ENCODE peak calls at places on chromosomes 6 and 20, in six cellular contexts. A is A549; V is H1; E is naive thymus-derived CD4-positive, alpha-beta T cell; Q is ovary; W is cardiac muscle cell. L is an unnamed sample. For H3K4me1, the result is how much of the 10 kb centered on the place peaks cover.

GRCh38 chr6:33018904-33019303 is 9.5 kb upstream of the HLA-DOA start:
- DNase-seq in A (no peak), V (no peak), E (no peak), Q (peak), W (peak), L (no peak)

GRCh38 chr20:50819344-50819743 is 24.5 kb downstream of the BCAS4 start:
- DNase-seq in A (no peak), V (no peak), E (no peak), Q (no peak), W (no peak), L (no peak)

GRCh38 chr6:97497713-97498331 is 214.8 kb upstream of the MMS22L start:
- DNase-seq in A (peak), V (peak), E (peak), Q (peak), W (peak), L (peak)

GRCh38 chr6:21078497-21078896 is 515.1 kb upstream of the SOX4 start:
- DNase-seq in A (no peak), V (no peak), E (no peak), Q (no peak), W (no peak), L (no peak)

GRCh38 chr6:33746651-33747100 is at the start of gene IP6K3:
- DNase-seq in A (no peak), V (no peak), E (no peak), Q (no peak), W (no peak), L (no peak)

GRCh38 chr6:111712398-111712797 is 106.7 kb upstream of the TRAF3IP2 start:
- DNase-seq in A (no peak), V (no peak), E (peak), Q (no peak), W (peak), L (no peak)

GRCh38 chr6:127520061-127520460 is 926 bp upstream of the MTCL3 start:
- DNase-seq in A (no peak), V (no peak), E (no peak), Q (no peak), W (peak), L (no peak)

GRCh38 chr6:4296552-4296951 is 161.2 kb upstream of the ECI2 start:
- DNase-seq in A (no peak), V (no peak), E (no peak), Q (no peak), W (no peak), L (no peak)

GRCh38 chr20:1503564-1504227 is 12.5 kb upstream of the SIRPB2 start:
- DNase-seq in A (peak), V (peak), E (peak), Q (no peak), W (peak), L (peak)

GRCh38 chr20:45538209-45538798 is 978 bp downstream of the WFDC6 start:
- DNase-seq in A (no peak), V (peak), E (no peak), Q (no peak), W (no peak), L (peak)

GRCh38 chr6:132763269-132763668 is 5.6 kb upstream of the VNN2 start:
- DNase-seq in A (no peak), V (no peak), E (peak), Q (no peak), W (peak), L (no peak)
- H3K27ac ChIP-seq in A (no peak), V (no peak), E (peak), Q (no peak), W (no peak), L (no peak)

GRCh38 chr6:109349419-109349987 is 32.8 kb downstream of the CD164 start:
- DNase-seq in A (peak), V (peak), E (no peak), Q (peak), W (peak), L (no peak)
- H3K4me1 ChIP-seq in A (under half), V (under half), E (under half), Q (under half), W (under half), L (under half)

GRCh38 chr20:10314198-10314597 is 95.6 kb downstream of the SNAP25 start:
- DNase-seq in A (no peak), V (no peak), E (no peak), Q (no peak), W (peak), L (no peak)

GRCh38 chr20:10315138-10315537 is 96.5 kb downstream of the SNAP25 start:
- DNase-seq in A (no peak), V (no peak), E (no peak), Q (no peak), W (no peak), L (no peak)

GRCh38 chr20:10312111-10312510 is 93.5 kb downstream of the SNAP25 start:
- DNase-seq in A (no peak), V (no peak), E (no peak), Q (no peak), W (no peak), L (no peak)

GRCh38 chr20:10313215-10313614 is 94.6 kb downstream of the SNAP25 start:
- DNase-seq in A (no peak), V (no peak), E (no peak), Q (no peak), W (peak), L (no peak)

DNA sequence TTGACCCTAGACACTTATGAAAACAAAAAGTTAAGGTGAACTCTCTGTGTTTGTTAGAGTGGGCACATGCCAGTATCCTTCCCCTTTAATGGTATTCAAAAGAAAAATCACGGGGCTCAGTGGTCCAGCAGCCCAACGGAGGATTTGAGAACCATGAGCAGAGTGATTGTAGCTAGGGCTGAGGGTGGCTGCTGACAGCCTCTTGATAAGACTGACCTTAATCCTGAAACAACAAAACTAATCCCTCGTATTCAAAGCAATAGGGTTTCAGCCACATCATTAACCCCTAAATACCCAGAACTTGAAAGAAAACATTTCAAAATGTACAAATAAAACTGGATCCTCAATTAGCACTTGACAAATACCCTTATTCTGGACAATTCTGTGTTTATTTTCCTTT is 95.1 kb downstream of the SNAP25 start:
- DNase-seq in A (no peak), V (no peak), E (no peak), Q (no peak), W (peak), L (no peak)
- H3K27ac ChIP-seq in A (peak), V (no peak), E (no peak), Q (no peak), W (peak), L (no peak)

DNA sequence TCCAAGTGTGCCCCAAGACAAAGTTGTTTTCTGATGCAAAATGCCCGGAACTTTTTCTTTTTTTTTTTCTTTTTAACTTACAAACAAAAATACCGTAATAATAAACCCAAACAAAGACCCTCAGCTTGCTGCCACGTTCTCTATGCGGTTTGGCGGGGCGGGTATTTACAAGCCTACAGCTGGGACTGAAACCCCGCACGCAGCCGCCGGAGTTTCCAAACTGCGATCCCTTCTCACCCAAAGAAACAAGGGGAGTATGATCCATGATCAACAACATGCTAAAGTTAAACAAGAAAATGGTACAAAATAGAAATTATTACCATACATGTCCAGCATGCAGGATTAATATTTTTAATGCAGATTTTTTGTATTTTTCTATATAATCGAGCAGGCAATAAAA is 2.1 kb downstream of the MAFB start:
- DNase-seq in A (no peak), V (no peak), E (no peak), Q (no peak), W (no peak), L (no peak)
- H3K4me1 ChIP-seq in A (under half), V (under half), E (under half), Q (under half), W (under half), L (under half)

DNA sequence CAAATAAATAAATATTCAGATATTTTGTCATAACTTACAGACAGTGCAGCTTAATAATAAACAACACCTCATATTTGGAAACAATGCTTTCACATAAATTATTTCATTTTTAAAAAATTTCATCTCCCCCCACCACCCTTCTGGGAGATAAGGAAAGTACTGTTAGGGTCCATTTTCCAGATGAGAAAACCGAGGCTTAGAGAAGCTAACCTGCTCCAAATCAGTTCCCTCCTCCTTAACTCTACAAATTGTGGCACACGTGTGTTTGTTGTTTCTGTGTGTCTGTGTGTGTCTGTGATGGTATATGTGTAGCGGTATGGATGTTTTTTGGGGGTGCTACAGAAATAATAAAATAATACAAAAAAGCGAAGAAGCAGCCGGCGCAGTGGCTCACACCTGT is 54.2 kb upstream of the NAA20 start:
- DNase-seq in A (no peak), V (no peak), E (no peak), Q (no peak), W (no peak), L (no peak)
- H3K27ac ChIP-seq in A (no peak), V (no peak), E (no peak), Q (no peak), W (no peak), L (no peak)

DNA sequence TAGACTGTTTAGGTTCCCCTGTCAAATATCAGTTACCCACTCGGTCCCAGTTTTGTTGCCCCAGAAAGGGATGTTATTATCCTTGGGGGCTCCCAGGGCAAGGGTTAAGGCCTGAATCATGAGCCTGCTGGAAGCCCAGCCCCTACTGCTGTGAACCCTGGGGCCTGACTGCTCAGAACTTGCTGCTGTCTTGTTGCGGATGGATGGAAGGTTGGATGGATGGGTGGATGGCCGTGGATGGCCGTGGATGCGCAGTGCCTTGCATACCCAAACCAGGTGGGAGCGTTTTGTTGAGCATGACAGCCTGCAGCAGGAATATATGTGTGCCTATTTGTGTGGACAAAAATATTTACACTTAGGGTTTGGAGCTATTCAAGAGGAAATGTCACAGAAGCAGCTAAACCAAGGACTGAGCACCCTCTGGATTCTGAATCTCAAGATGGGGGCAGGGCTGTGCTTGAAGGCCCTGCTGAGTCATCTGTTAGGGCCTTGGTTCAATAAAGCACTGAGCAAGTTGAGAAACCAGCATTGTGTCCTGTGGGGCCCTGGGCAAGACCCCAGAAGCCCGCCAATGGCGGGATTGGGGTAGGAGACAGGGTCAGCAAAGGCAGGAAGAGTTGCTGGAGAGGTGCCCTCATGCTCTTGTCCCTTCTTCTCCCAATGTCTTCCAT is 9.6 kb downstream of the CDC25B start:
- DNase-seq in A (no peak), V (no peak), E (no peak), Q (no peak), W (peak), L (no peak)
- H3K4me1 ChIP-seq in A (half or more), V (under half), E (under half), Q (under half), W (under half), L (under half)

GRCh38 chr20:49664914-49665313 is 48.8 kb downstream of the B4GALT5 start:
- DNase-seq in A (no peak), V (no peak), E (no peak), Q (no peak), W (no peak), L (no peak)
- H3K27ac ChIP-seq in A (no peak), V (no peak), E (no peak), Q (no peak), W (no peak), L (no peak)

DNA sequence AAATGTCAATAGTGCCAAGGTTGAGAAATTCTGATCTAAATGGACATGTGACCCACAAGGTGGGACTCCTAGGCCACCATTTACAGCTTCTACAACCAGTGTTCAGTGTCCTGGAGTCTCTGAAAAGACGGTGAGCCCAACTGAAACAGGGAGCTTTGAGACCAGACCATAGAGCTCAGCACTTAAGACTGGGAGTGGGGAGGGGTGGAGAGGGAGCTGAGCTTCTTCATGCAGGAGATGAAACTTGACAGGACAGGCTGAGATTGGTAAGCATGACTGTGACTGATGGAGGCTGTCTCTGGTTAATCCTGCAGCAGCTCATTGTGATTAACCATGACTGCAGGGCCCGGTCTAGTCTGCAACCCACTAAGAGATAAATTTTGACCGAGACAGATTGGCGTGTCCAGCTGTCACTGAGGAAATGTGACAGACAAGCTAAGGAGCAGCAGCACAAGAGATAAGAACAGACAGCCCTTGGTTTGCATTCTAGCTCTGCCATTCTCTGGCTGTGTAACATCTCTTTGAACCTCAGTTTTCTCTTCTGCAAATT is 1.4 kb upstream of the AAR2 start:
- DNase-seq in A (no peak), V (no peak), E (no peak), Q (no peak), W (no peak), L (no peak)
- H3K4me1 ChIP-seq in A (under half), V (under half), E (under half), Q (under half), W (under half), L (under half)

GRCh38 chr6:118325220-118325860 is 222.8 kb upstream of the PLN start:
- DNase-seq in A (no peak), V (no peak), E (no peak), Q (no peak), W (peak), L (no peak)

GRCh38 chr6:118324081-118324480 is 224.0 kb upstream of the PLN start:
- DNase-seq in A (no peak), V (no peak), E (no peak), Q (no peak), W (no peak), L (peak)

GRCh38 chr6:118326712-118327111 is 221.4 kb upstream of the PLN start:
- DNase-seq in A (no peak), V (no peak), E (no peak), Q (no peak), W (no peak), L (no peak)

GRCh38 chr6:118327237-118327636 is 220.9 kb upstream of the PLN start:
- DNase-seq in A (no peak), V (no peak), E (no peak), Q (no peak), W (no peak), L (no peak)
- H3K27ac ChIP-seq in A (no peak), V (no peak), E (no peak), Q (no peak), W (no peak), L (no peak)

L was measured in iPS DF 6.9.